ENCODE peak calls at places on chromosomes 5 and 9, in seven cellular contexts. G is globus pallidus, K is HCEC 1CT, S is hypothalamus, A is left cardiac atrium, B is activated T-cell treated with anti-CD3 and anti-CD28 coated beads for 24 hours, L is ACHN. R is an unnamed sample.
A peak's percentile ranks its signal among the peaks of the same experiment; 100 is the strongest.

GRCh38 chr9:93483497-93483896 is 30.1 kb upstream of the FAM120AOS start:
- DNase-seq in G (no peak), K (no peak), S (no peak), A (no peak), B (no peak), L (no peak), R (no peak)

GRCh38 chr9:70170151-70170795 is 88.5 kb upstream of the SMC5 start:
- DNase-seq in G (no peak), K (no peak), S (no peak), A (no peak), B (no peak), L (no peak), R (no peak)

GRCh38 chr9:134888603-134889195 is 8.1 kb downstream of the FCN2 start:
- DNase-seq in G (no peak), K (no peak), S (no peak), A (no peak), B (no peak), L (no peak), R (peak; percentile 25)

GRCh38 chr9:79028101-79028500 is 543.7 kb upstream of the TLE4 start:
- DNase-seq in G (no peak), K (peak; percentile 42), S (no peak), A (no peak), B (no peak), L (no peak), R (no peak)

GRCh38 chr5:150147580-150148407 is 7.9 kb downstream of the PDGFRB start:
- DNase-seq in G (no peak), K (no peak), S (no peak), A (no peak), B (no peak), L (no peak), R (no peak)

GRCh38 chr9:93501406-93501805 is 48.0 kb upstream of the FAM120AOS start:
- DNase-seq in G (no peak), K (peak; percentile 13), S (no peak), A (no peak), B (no peak), L (peak; percentile 15), R (no peak)

GRCh38 chr5:61097465-61097864 is 64.8 kb downstream of the SMIM15 start:
- DNase-seq in G (no peak), K (no peak), S (no peak), A (no peak), B (no peak), L (no peak), R (no peak)

GRCh38 chr5:58114324-58114723 is 345.6 kb downstream of the PLK2 start:
- DNase-seq in G (no peak), K (peak; percentile 86), S (no peak), A (no peak), B (no peak), L (peak; percentile 61), R (no peak)

GRCh38 chr5:103224118-103224893 is 34.3 kb upstream of the MACIR start:
- DNase-seq in G (peak; percentile 41), K (peak; percentile 84), S (no peak), A (no peak), B (peak; percentile 28), L (peak; percentile 65), R (no peak)

GRCh38 chr9:123176230-123176629 is 92.2 kb downstream of the STRBP start:
- DNase-seq in G (no peak), K (peak; percentile 12), S (no peak), A (no peak), B (no peak), L (no peak), R (no peak)

GRCh38 chr9:129287595-129288305 is 109.7 kb upstream of the IER5L start:
- DNase-seq in G (no peak), K (no peak), S (no peak), A (no peak), B (no peak), L (no peak), R (no peak)

GRCh38 chr5:107831612-107832395 is 161.1 kb upstream of the EFNA5 start:
- DNase-seq in G (no peak), K (peak; percentile 57), S (no peak), A (no peak), B (no peak), L (no peak), R (no peak)

GRCh38 chr5:125480901-125481300 is 734.5 kb upstream of the ZNF608 start:
- DNase-seq in G (no peak), K (no peak), S (no peak), A (no peak), B (no peak), L (no peak), R (no peak)

GRCh38 chr5:160171656-160172055 is 52.4 kb upstream of the PWWP2A start:
- DNase-seq in G (no peak), K (no peak), S (no peak), A (no peak), B (no peak), L (no peak), R (no peak)

GRCh38 chr9:93721417-93721965 is 145.1 kb downstream of the PHF2 start:
- DNase-seq in G (no peak), K (no peak), S (no peak), A (no peak), B (no peak), L (no peak), R (no peak)

GRCh38 chr9:137408651-137409405 is 14.1 kb downstream of the EXD3 start:
- DNase-seq in G (no peak), K (no peak), S (no peak), A (no peak), B (no peak), L (no peak), R (no peak)

GRCh38 chr9:91923145-91923544 is 26.9 kb downstream of the ROR2 start:
- DNase-seq in G (no peak), K (no peak), S (no peak), A (no peak), B (no peak), L (no peak), R (no peak)

GRCh38 chr9:111896942-111897830 is 572 bp downstream of the UGCG start:
- DNase-seq in G (peak; percentile 69), K (peak; percentile 33), S (peak; percentile 33), A (peak; percentile 71), B (peak; percentile 37), L (peak; percentile 34), R (no peak)

GRCh38 chr9:131203438-131204219 is 72.7 kb downstream of the FAM78A start:
- DNase-seq in G (no peak), K (no peak), S (no peak), A (no peak), B (no peak), L (peak; percentile 11), R (no peak)

GRCh38 chr5:135038202-135038828 is 4.3 kb upstream of the PITX1 start:
- DNase-seq in G (no peak), K (peak; percentile 18), S (no peak), A (no peak), B (no peak), L (no peak), R (no peak)

GRCh38 chr5:159262472-159262858 is 625 bp upstream of the UBLCP1 start:
- DNase-seq in G (no peak), K (peak; percentile 6), S (no peak), A (no peak), B (no peak), L (no peak), R (no peak)

GRCh38 chr5:157630341-157630740 is 21.9 kb downstream of the SOX30 start:
- DNase-seq in G (no peak), K (no peak), S (no peak), A (no peak), B (no peak), L (no peak), R (no peak)

GRCh38 chr9:115590016-115590415 is 472.1 kb upstream of the TNC start:
- DNase-seq in G (no peak), K (peak; percentile 92), S (no peak), A (no peak), B (no peak), L (no peak), R (no peak)

GRCh38 chr5:54885636-54886035 is 99.8 kb downstream of the ESM1 start:
- DNase-seq in G (no peak), K (no peak), S (no peak), A (no peak), B (no peak), L (no peak), R (no peak)

GRCh38 chr5:80125022-80125961 is 90.1 kb downstream of the THBS4 start:
- DNase-seq in G (no peak), K (no peak), S (no peak), A (no peak), B (no peak), L (no peak), R (no peak)

GRCh38 chr5:33227746-33228145 is 213.0 kb upstream of the TARS1 start:
- DNase-seq in G (no peak), K (no peak), S (no peak), A (no peak), B (no peak), L (no peak), R (no peak)

GRCh38 chr9:78962186-78962585 is 609.6 kb upstream of the TLE4 start:
- DNase-seq in G (no peak), K (no peak), S (no peak), A (no peak), B (no peak), L (no peak), R (no peak)

GRCh38 chr5:144002866-144003265 is 167.6 kb downstream of the YIPF5 start:
- DNase-seq in G (no peak), K (no peak), S (no peak), A (no peak), B (no peak), L (no peak), R (no peak)

GRCh38 chr9:4258321-4259093 is 41.4 kb downstream of the GLIS3 start:
- DNase-seq in G (no peak), K (peak; percentile 82), S (no peak), A (no peak), B (no peak), L (no peak), R (no peak)

GRCh38 chr5:76145945-76146344 is 62.8 kb downstream of the SV2C start:
- DNase-seq in G (no peak), K (no peak), S (no peak), A (no peak), B (no peak), L (peak; percentile 13), R (no peak)

GRCh38 chr5:131394128-131394527 is 130.3 kb downstream of the CDC42SE2 start:
- DNase-seq in G (no peak), K (no peak), S (no peak), A (no peak), B (no peak), L (peak; percentile 62), R (no peak)

R was measured in aorta.